ENCODE peak calls at places on chromosomes 11 and 22, in four cellular contexts. U, E, N and S are unnamed samples.

GRCh38 chr11:69642913-69643632 is 2.1 kb downstream of the CCND1 start:
- DNase-seq in U (peak), E (peak), N (no peak), S (peak)

GRCh38 chr11:84906995-84907394 is 720.1 kb downstream of the DLG2 start:
- DNase-seq in U (no peak), E (no peak), N (no peak), S (no peak)

GRCh38 chr11:68840661-68841653 is 759 bp downstream of the CPT1A start:
- DNase-seq in U (peak), E (no peak), N (no peak), S (peak)

GRCh38 chr11:99256614-99257013 is 235.9 kb downstream of the CNTN5 start:
- DNase-seq in U (no peak), E (no peak), N (no peak), S (no peak)

GRCh38 chr11:287821-288327 is 1.1 kb upstream of the PGGHG start:
- DNase-seq in U (peak), E (no peak), N (no peak), S (peak)

GRCh38 chr22:43878831-43879550 is 12.8 kb downstream of the PNPLA5 start:
- DNase-seq in U (no peak), E (no peak), N (no peak), S (peak)

GRCh38 chr22:39264344-39265116 is 19.7 kb upstream of the PDGFB start:
- DNase-seq in U (no peak), E (no peak), N (no peak), S (no peak)

GRCh38 chr22:45164217-45165123 is 745 bp downstream of the NUP50 start:
- DNase-seq in U (peak), E (no peak), N (no peak), S (peak)

GRCh38 chr11:10564692-10565318 is 3.7 kb downstream of the LYVE1 start:
- DNase-seq in U (peak), E (no peak), N (no peak), S (no peak)

GRCh38 chr22:32627091-32627490 is 152.5 kb downstream of the FBXO7 start:
- DNase-seq in U (no peak), E (peak), N (no peak), S (no peak)

GRCh38 chr11:87137711-87138110 is 100.0 kb downstream of the TMEM135 start:
- DNase-seq in U (no peak), E (no peak), N (no peak), S (no peak)

GRCh38 chr11:14358729-14359439 is at the start of gene RRAS2:
- DNase-seq in U (peak), E (peak), N (no peak), S (peak)

GRCh38 chr22:23790819-23791736 is 4.3 kb downstream of the SMARCB1 start:
- DNase-seq in U (no peak), E (no peak), N (no peak), S (no peak)

GRCh38 chr22:50584106-50585096 is 1.8 kb upstream of the CHKB start:
- DNase-seq in U (no peak), E (peak), N (no peak), S (no peak)

GRCh38 chr22:27170491-27170890 is 513.1 kb downstream of the MIAT start:
- DNase-seq in U (no peak), E (no peak), N (no peak), S (no peak)

GRCh38 chr11:67345949-67346819 is 7.2 kb downstream of the POLD4 start:
- DNase-seq in U (peak), E (peak), N (peak), S (no peak)

GRCh38 chr11:68329993-68330699 is 17.8 kb downstream of the LRP5 start:
- DNase-seq in U (no peak), E (no peak), N (no peak), S (no peak)

GRCh38 chr11:72228229-72228843 is 3.8 kb downstream of the INPPL1 start:
- DNase-seq in U (no peak), E (no peak), N (no peak), S (no peak)

GRCh38 chr11:74397531-74398243 is 546 bp downstream of the PGM2L1 start:
- DNase-seq in U (peak), E (peak), N (no peak), S (peak)

GRCh38 chr11:29518389-29519174 is 498.2 kb downstream of the KCNA4 start:
- DNase-seq in U (no peak), E (no peak), N (no peak), S (peak)

GRCh38 chr11:122339661-122340060 is 223.6 kb upstream of the BLID start:
- DNase-seq in U (no peak), E (no peak), N (no peak), S (no peak)

GRCh38 chr11:101723371-101723770 is 139.6 kb upstream of the TRPC6 start:
- DNase-seq in U (no peak), E (no peak), N (no peak), S (no peak)

GRCh38 chr22:48376936-48377335 is 1450.7 kb downstream of the BRD1 start:
- DNase-seq in U (no peak), E (no peak), N (no peak), S (no peak)

GRCh38 chr11:10917802-10918201 is 59.9 kb upstream of the ZBED5 start:
- DNase-seq in U (no peak), E (no peak), N (no peak), S (no peak)

GRCh38 chr11:64284962-64285884 is at the start of gene GPR137:
- DNase-seq in U (peak), E (peak), N (no peak), S (peak)

GRCh38 chr22:33832558-33833151 is 87.6 kb downstream of the LARGE1 start:
- DNase-seq in U (no peak), E (no peak), N (no peak), S (no peak)

GRCh38 chr11:613369-613968 is 2.3 kb downstream of the IRF7 start:
- DNase-seq in U (peak), E (no peak), N (no peak), S (peak)

GRCh38 chr11:2772544-2773031 is 72.8 kb upstream of the KCNQ1OT1 start:
- DNase-seq in U (no peak), E (no peak), N (no peak), S (peak)

GRCh38 chr22:31036671-31037550 is 44.2 kb upstream of the SMTN start:
- DNase-seq in U (no peak), E (no peak), N (no peak), S (no peak)

GRCh38 chr22:40452730-40453487 is 82.5 kb downstream of the SGSM3 start:
- DNase-seq in U (no peak), E (no peak), N (no peak), S (no peak)

DNA sequence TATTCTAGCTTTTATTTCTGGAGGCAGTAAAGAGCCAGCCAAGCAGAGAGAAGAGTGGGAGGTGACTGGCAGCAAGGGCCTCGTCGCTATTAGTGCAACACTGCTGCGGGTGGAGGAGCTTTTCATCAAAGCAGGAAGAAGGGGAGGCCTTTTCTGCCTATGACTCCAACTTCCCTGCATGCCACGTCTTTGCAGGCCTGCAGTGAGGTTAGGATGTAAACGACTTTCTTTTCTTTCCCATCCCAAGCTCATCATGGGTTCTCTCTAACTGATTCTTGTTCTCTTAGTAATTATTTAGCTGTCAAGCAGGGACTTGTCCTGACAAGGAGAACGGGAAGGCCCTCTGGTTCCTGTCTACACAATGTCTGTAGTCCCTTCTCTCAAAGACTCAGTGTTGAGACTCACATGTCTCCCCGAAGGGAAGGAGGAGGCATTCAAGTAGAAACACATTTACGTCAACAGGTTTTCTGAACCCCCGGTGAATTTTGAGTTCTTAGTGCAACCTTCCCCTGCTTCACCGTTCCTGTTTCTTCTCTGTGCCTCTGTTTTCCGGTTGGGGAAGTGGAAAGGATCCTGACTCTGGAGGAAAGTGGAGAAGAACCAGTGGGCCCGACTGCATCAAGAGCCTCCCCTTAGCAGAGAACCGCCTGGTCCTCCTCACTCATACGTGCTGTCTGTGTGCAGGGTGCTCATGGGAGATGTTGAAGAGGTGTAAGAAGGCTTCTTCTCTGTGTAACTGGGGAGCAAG is 56.9 kb downstream of the PACS1 start:
- DNase-seq in U (no peak), E (no peak), N (no peak), S (no peak)
- TF ChIP-seq CREM in U (peak), E (no peak), N (peak), S (no peak)

DNA sequence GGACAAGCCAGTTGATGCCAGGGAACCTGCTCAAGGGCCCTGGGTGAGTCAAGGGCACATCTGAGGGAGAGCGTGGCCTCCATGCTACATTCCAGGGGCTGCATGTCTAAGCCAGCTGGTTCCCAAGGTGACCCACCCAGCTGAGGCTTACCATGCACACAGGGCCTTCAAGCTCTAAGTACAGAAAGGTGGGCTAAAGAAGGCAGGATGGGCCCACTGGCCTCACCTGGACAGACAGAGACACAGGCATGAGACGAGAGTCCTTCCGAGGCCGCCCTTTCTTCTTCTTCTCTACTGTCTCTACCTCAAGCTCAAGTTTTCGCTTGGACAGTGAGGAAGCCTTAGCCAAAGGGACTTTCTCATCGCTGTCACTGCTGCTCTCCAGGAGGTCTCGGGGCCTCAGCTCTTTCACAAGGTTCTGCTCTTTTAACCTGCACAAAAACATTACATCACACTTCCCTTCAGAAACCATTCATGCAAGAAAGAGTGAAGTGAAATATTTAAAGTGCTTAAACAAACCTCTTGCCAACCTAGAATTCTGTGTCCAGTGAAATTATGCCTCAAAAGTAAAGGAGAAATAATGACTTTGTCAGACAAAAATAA is 69.9 kb downstream of the HIRA start:
- DNase-seq in U (no peak), E (no peak), N (peak), S (no peak)
- TF ChIP-seq SP1 in U (no peak), E (no peak), N (no peak), S (no peak)

GRCh38 chr11:7967097-7967496 is 1.9 kb upstream of the NLRP10 start:
- DNase-seq in U (no peak), E (no peak), N (no peak), S (no peak)

GRCh38 chr11:7967826-7968225 is 2.6 kb upstream of the NLRP10 start:
- DNase-seq in U (no peak), E (no peak), N (no peak), S (no peak)

GRCh38 chr11:7964873-7965272 is 374 bp downstream of the NLRP10 start:
- DNase-seq in U (no peak), E (no peak), N (no peak), S (no peak)

GRCh38 chr11:7964261-7964660 is 986 bp downstream of the NLRP10 start:
- DNase-seq in U (no peak), E (no peak), N (no peak), S (no peak)

GRCh38 chr11:7965386-7965785 is at the start of gene NLRP10:
- DNase-seq in U (no peak), E (no peak), N (no peak), S (no peak)
- TF ChIP-seq CREM in U (no peak), E (no peak), N (no peak), S (no peak)

DNA sequence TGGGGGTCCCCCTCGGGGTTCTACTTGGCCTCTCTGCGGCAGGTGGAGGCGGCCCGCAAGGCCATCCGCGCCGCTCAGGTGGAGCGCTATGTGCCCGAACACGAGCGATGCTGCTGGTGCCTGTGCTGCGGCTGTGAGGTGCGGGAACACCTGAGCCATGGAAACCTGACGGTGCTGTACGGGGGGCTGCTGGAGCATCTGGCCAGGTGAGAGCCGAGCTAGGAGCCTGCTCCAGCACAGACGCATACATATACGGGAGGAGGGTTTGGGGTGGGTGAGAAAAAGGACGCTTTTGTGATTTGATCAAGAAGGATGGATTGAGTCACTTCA is 415 bp downstream of the CENATAC start:
- DNase-seq in U (no peak), E (no peak), N (no peak), S (no peak)
- TF ChIP-seq SP1 in U (no peak), E (no peak), N (no peak), S (no peak)

GRCh38 chr11:114762437-114762836 is 84.1 kb downstream of the NXPE2 start:
- DNase-seq in U (peak), E (peak), N (no peak), S (peak)
- TF ChIP-seq CREM in U (no peak), E (no peak), N (no peak), S (no peak)

GRCh38 chr22:49502126-49502826 is 325.4 kb downstream of the BRD1 start:
- DNase-seq in U (no peak), E (peak), N (no peak), S (no peak)
- TF ChIP-seq SP1 in U (no peak), E (no peak), N (no peak), S (no peak)